ENCODE peak calls at places on chromosome 2, in six cellular contexts. I is left ventricle myocardium inferior; L is naive thymus-derived CD4-positive, alpha-beta T cell; P is prostate gland; E is AG04450; A is stomach. V is an unnamed sample.

GRCh38 chr2:64213607-64214275 is 69.5 kb upstream of the PELI1 start:
- DNase-seq in P (no peak), I (no peak), L (no peak), A (no peak), E (no peak), V (no peak)

GRCh38 chr2:38446418-38446817 is 69.3 kb upstream of the ATL2 start:
- DNase-seq in A (no peak), L (no peak), P (no peak), E (no peak), I (no peak), V (no peak)

GRCh38 chr2:190121971-190122370 is 59.4 kb upstream of the MSTN start:
- DNase-seq in L (no peak), P (no peak), A (no peak), I (no peak), E (no peak), V (no peak)

GRCh38 chr2:216505133-216506106 is 6.8 kb downstream of the RPL37A start:
- DNase-seq in E (no peak), L (no peak), A (no peak), I (no peak), P (no peak), V (no peak)

GRCh38 chr2:152093464-152093863 is 5.4 kb downstream of the CACNB4 start:
- DNase-seq in I (no peak), P (peak), E (no peak), A (no peak), L (no peak), V (no peak)

GRCh38 chr2:37873749-37874330 is 51.2 kb upstream of the RMDN2 start:
- DNase-seq in L (no peak), P (no peak), E (no peak), A (no peak), I (no peak), V (no peak)

GRCh38 chr2:145012214-145012670 is 492.3 kb upstream of the ZEB2 start:
- DNase-seq in A (no peak), P (peak), I (peak), E (no peak), L (no peak), V (no peak)

GRCh38 chr2:341017-341542 is 53.2 kb upstream of the ALKAL2 start:
- DNase-seq in I (no peak), A (no peak), L (no peak), P (no peak), E (no peak), V (no peak)

GRCh38 chr2:12534646-12535263 is 182.0 kb upstream of the TRIB2 start:
- DNase-seq in E (peak), P (no peak), L (no peak), I (no peak), A (no peak), V (no peak)

GRCh38 chr2:68127358-68128242 is 30.1 kb upstream of the PNO1 start:
- DNase-seq in E (no peak), A (no peak), L (no peak), I (no peak), P (no peak), V (no peak)

GRCh38 chr2:237278593-237278992 is 135.4 kb downstream of the COL6A3 start:
- DNase-seq in L (no peak), E (no peak), P (no peak), A (no peak), I (peak), V (no peak)

GRCh38 chr2:133235959-133236358 is 332.3 kb downstream of the NCKAP5 start:
- DNase-seq in L (no peak), A (no peak), E (peak), I (no peak), P (no peak), V (no peak)

GRCh38 chr2:133241231-133241575 is 327.1 kb downstream of the NCKAP5 start:
- DNase-seq in P (no peak), A (no peak), L (no peak), E (peak), I (no peak), V (no peak)

GRCh38 chr2:133240505-133241230 is 327.6 kb downstream of the NCKAP5 start:
- DNase-seq in E (no peak), A (no peak), I (no peak), L (no peak), P (no peak), V (no peak)
- H3K4me3 ChIP-seq in E (peak), A (no peak), I (peak), L (no peak), P (no peak), V (peak)

GRCh38 chr2:28952806-28953190 is 28.3 kb upstream of the TOGARAM2 start:
- DNase-seq in L (no peak), P (no peak), A (no peak), E (no peak), I (no peak), V (no peak)
- H3K27ac ChIP-seq in L (no peak), P (peak), A (peak), E (no peak), I (peak), V (no peak)

DNA sequence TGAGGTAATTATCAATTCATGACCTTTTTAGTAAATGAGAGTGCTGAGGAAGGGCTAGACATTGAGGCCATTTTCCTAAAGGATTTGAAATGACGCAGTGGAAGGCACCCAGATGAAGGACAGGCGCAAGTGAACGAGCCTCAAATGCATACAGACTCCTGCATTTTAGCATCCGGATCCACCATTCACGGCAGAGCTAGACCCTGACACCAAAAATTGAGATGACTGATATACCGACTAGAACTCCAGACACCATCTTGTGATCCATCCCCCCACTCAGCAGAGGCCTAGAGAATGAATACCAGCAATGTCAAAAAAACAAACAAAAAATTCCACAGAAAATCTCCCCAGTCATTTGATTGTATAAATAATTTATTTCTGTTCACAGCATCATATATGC is 4.2 kb downstream of the ARL4C start:
- DNase-seq in E (no peak), A (no peak), L (no peak), I (no peak), P (no peak), V (no peak)
- H3K4me3 ChIP-seq in E (peak), A (no peak), L (peak), I (no peak), P (no peak), V (no peak)

DNA sequence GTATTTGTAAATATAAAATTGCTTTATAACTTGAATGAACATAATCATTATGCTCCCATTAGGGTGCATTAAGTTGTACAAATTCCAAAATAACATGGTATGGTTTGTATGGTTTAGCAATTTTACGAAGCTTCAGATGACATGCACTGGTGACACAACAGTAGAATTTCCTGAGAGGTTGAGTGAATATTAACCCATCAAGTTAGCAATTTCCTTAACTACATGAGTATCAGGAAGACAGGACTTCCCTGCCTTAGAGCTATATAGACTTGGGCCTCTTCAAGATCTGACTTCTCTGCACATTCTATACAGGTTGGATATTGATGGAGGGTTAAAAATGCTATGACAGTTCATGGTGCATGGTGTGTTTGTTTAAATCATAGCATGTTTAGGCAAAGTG is 60.2 kb downstream of the ZC3H6 start:
- DNase-seq in A (no peak), L (no peak), I (no peak), E (no peak), P (no peak), V (no peak)
- H3K27ac ChIP-seq in A (no peak), L (no peak), I (no peak), E (no peak), P (no peak), V (no peak)

DNA sequence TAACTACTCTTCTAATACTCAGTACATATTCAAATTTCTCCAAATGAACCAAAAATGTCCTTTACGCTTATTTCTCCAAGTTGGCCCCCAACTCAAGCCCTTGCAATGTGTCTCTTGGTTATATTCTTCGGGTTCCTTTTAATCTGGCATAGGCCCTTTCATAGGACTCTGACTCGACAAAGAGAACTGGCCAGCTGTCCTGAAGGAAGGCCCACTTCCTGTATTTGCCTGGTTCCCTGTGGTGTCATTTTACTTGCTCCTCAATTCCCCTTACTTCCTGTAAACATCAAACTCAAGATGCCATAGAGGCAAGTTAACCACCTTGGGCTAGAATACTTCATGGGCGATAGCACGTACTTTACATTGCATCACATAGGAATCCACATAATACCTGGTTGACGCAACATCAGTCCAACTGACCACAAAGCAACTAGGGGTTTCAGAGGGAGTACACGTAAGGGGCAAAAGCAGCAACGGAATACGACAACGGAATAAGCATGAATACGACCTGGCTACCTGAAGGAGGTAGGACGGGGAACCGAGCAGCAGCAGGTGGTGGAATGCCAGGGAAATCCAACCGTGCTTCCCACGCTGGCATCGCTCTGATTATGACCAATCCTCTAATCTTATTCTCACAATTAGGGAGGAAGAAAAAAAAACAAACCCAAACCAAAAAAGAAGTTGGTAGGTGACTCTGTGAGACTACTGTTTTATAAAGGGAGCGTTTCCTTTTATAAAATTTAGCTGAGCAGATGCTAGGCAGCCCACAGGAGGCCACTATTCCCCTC is 823 bp upstream of the GORASP2 start:
- DNase-seq in P (no peak), L (no peak), I (no peak), A (no peak), E (no peak), V (no peak)
- H3K4me3 ChIP-seq in P (peak), L (peak), I (peak), A (peak), E (peak), V (peak)

GRCh38 chr2:156341482-156342251 is 9.1 kb upstream of the NR4A2 start:
- DNase-seq in P (peak), A (peak), L (peak), I (peak), E (peak), V (peak)

GRCh38 chr2:156339866-156340265 is 7.3 kb upstream of the NR4A2 start:
- DNase-seq in I (no peak), L (no peak), P (no peak), E (no peak), A (no peak), V (no peak)

GRCh38 chr2:156339110-156339847 is 6.8 kb upstream of the NR4A2 start:
- DNase-seq in P (no peak), A (peak), I (no peak), L (no peak), E (no peak), V (no peak)

GRCh38 chr2:156340818-156341481 is 8.4 kb upstream of the NR4A2 start:
- DNase-seq in A (no peak), E (no peak), P (no peak), I (no peak), L (no peak), V (no peak)

GRCh38 chr2:156340377-156340776 is 7.9 kb upstream of the NR4A2 start:
- DNase-seq in A (no peak), P (no peak), I (no peak), L (no peak), E (no peak), V (no peak)
- H3K27ac ChIP-seq in A (peak), P (peak), I (peak), L (peak), E (no peak), V (peak)

GRCh38 chr2:74392449-74392743 is 12.3 kb upstream of the DCTN1 start:
- DNase-seq in I (no peak), P (no peak), L (no peak), A (no peak), E (no peak), V (no peak)
- H3K4me3 ChIP-seq in I (peak), P (peak), L (no peak), A (peak), E (no peak), V (peak)

DNA sequence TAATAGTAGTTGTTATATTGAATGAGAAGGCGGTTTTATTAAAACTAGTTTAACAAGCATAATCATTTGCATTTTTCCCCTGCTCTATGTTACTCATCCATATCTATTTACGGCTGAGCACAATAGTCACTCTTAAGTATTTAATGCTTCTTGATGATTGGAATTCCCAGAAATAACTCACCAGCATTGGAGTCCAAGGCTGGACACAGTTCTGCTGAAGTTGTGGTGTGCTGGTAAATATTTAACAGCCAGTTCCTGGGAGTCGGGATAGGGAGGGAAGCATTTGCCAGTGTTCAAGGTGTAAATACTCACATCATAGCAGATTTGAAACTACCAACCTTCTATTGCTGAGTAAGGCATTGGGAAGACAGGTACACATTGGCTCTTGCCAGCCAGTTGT is 315.1 kb downstream of the MTX2 start:
- DNase-seq in P (no peak), L (no peak), E (no peak), I (no peak), A (no peak), V (no peak)
- H3K27ac ChIP-seq in P (no peak), L (no peak), E (no peak), I (no peak), A (no peak), V (no peak)

GRCh38 chr2:128799284-128799552 is 480.6 kb upstream of the HS6ST1 start:
- DNase-seq in L (no peak), I (no peak), A (no peak), E (no peak), P (no peak), V (peak)

GRCh38 chr2:128798502-128799283 is 480.0 kb upstream of the HS6ST1 start:
- DNase-seq in A (peak), L (no peak), I (no peak), P (no peak), E (no peak), V (no peak)

GRCh38 chr2:128801581-128801980 is 482.9 kb upstream of the HS6ST1 start:
- DNase-seq in A (no peak), E (no peak), I (no peak), P (no peak), L (no peak), V (peak)

GRCh38 chr2:128797937-128798336 is 479.3 kb upstream of the HS6ST1 start:
- DNase-seq in E (no peak), P (no peak), L (no peak), A (peak), I (no peak), V (peak)

DNA sequence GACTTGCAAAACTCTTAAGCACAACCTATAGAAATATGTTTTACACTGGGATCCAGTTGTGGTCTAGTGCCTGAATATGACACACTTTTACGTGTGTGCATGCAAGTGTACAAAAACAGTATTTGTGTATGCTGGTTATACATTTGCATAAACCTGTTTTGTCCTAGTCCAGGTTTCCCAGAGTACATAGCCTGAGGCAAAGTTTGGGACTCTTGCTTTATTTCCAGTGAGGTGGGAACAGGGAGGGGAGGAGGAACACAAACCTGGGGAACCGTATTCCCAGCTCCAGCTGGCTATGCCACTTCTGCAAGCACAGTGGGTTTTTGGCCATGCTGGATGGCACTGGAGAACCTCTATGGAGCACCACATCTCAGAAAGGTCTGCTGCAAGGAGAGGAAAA is 481.1 kb upstream of the HS6ST1 start:
- DNase-seq in A (no peak), L (no peak), P (no peak), I (no peak), E (no peak), V (no peak)
- H3K4me3 ChIP-seq in A (no peak), L (no peak), P (no peak), I (no peak), E (no peak), V (no peak)

DNA sequence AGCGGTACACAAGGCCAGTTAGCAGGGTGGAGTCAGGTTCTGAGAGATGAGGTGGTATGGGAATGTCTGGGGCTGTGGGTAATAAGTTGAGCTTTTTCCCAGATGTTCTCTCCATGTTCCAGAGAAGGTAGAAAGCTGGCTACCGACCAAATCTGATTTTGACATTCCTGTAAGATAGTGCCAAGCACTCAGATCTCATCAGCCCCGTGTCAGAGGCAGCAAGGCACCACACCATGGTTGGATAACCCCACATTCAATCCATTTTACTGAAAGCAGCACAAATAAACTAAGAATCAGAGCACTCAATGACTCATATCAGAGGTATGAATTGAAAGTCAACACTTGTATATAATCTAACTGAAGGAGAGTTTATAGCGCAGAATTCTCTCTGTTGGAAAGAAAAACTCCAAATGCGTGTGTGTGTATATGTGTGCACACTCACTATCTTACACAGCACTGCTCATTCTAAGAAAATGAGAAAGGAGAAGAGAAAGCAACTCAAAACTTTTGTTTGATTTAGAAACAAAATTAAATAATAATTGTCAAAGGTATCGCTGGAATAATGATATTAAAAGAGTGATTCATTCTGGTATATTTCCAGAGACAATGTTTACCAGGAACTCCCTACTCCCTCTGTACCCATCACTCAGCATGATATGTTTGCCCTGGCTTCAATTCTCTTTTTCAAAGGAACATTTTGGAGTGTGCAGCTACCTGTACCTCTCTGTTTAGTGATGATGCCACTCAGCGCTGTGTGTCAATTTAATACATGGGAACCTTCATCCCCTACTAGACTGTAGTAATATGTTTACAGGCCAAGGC is 375.1 kb upstream of the ID2 start:
- DNase-seq in A (no peak), L (no peak), I (no peak), P (no peak), E (peak), V (peak)
- H3K27ac ChIP-seq in A (no peak), L (no peak), I (no peak), P (no peak), E (peak), V (no peak)